ENCODE peak calls at places on chromosomes 16 and 17, in nine cellular contexts. L is AG04449, J is lower leg skin, P is Calu3, N is fibroblast of mammary gland, W is heart right ventricle, V is suprapubic skin, C is endothelial cell, S is stomach. E is an unnamed sample.

GRCh38 chr16:53429221-53429943 is 4.9 kb upstream of the RBL2 start:
- DNase-seq in L (no peak), J (no peak), P (peak), N (peak), W (no peak), V (no peak), C (no peak), S (no peak), E (no peak)

GRCh38 chr17:54903375-54903774 is 2.7 kb downstream of the TOM1L1 start:
- DNase-seq in L (no peak), J (no peak), P (peak), N (peak), W (peak), V (no peak), C (no peak), S (peak), E (no peak)

GRCh38 chr16:29710227-29711219 is 31.5 kb downstream of the QPRT start:
- DNase-seq in L (peak), J (no peak), P (peak), N (peak), W (peak), V (no peak), C (peak), S (no peak), E (no peak)

GRCh38 chr17:55687037-55687436 is 35.6 kb downstream of the TMEM100 start:
- DNase-seq in L (no peak), J (no peak), P (no peak), N (no peak), W (no peak), V (no peak), C (no peak), S (no peak), E (no peak)

GRCh38 chr17:60652484-60653247 is 25.0 kb upstream of the BCAS3 start:
- DNase-seq in L (no peak), J (no peak), P (no peak), N (no peak), W (no peak), V (no peak), C (no peak), S (no peak), E (no peak)

GRCh38 chr17:31329221-31329620 is 7.8 kb upstream of the EVI2A start:
- DNase-seq in L (no peak), J (no peak), P (no peak), N (no peak), W (no peak), V (no peak), C (no peak), S (no peak), E (no peak)

GRCh38 chr16:49856741-49857330 is 924 bp upstream of the ZNF423 start:
- DNase-seq in L (peak), J (peak), P (peak), N (peak), W (peak), V (no peak), C (peak), S (peak), E (peak)

GRCh38 chr16:89191033-89191900 is 9.1 kb downstream of the SLC22A31 start:
- DNase-seq in L (no peak), J (no peak), P (no peak), N (no peak), W (no peak), V (no peak), C (peak), S (no peak), E (no peak)

GRCh38 chr16:4521971-4522623 is 16.5 kb downstream of the CDIP1 start:
- DNase-seq in L (no peak), J (no peak), P (no peak), N (no peak), W (no peak), V (no peak), C (no peak), S (no peak), E (no peak)

GRCh38 chr17:1484060-1484535 is 8.4 kb downstream of the MYO1C start:
- DNase-seq in L (no peak), J (no peak), P (no peak), N (no peak), W (no peak), V (peak), C (no peak), S (no peak), E (no peak)

GRCh38 chr17:77160032-77160876 is 19.5 kb downstream of the SEC14L1 start:
- DNase-seq in L (no peak), J (no peak), P (no peak), N (no peak), W (no peak), V (no peak), C (no peak), S (no peak), E (no peak)

GRCh38 chr17:68587026-68587425 is 14.1 kb downstream of the FAM20A start:
- DNase-seq in L (no peak), J (peak), P (no peak), N (no peak), W (no peak), V (no peak), C (no peak), S (no peak), E (no peak)

GRCh38 chr16:28984091-28984490 is 761 bp upstream of the LAT start:
- DNase-seq in L (no peak), J (no peak), P (no peak), N (no peak), W (no peak), V (no peak), C (no peak), S (no peak), E (no peak)

DNA sequence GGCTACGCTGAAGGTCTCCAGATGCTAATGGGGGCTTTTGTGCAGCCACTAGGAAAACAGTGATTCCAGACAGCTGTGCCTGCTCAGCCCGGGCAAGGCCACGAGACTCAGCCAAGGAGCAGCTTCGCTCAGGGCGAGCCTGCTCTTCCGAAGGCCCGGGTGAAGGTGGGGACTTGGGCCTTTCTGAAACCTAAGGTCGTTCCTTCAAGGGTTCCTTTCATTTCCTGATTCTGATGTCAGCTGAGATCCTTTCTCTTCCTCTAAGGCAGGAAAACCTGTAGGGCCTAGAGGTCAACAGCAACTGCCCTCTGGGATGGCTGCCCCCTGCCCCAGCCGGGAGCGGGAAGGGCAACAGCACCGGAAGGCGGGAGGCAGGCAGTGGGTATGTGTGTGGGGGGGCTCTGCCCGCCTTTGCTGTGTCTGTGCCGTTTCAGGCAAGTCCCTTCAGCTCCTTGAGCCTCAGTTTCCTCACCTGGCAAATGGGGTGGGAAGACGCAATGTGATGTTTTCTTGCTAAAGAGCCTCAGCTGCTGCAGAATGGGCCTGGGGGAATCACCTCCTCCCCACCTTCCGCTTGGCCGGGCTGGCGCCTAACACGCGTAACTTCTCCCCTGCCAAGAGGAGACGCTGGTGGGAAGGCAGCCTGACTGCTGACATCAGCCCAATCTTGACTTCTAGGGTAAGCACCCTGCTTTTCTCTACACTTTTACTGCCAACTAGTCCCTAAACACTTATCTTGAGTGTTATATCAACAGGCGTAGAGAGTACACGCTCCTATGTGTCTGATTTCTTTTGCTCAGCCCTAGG is 32.8 kb downstream of the IRF8 start:
- DNase-seq in L (no peak), J (no peak), P (no peak), N (no peak), W (no peak), V (no peak), C (no peak), S (no peak), E (no peak)
- TF ChIP-seq CTCF in L (no peak), J (no peak), P (no peak), N (no peak), W (no peak), V (no peak), C (no peak), S (no peak), E (no peak)

DNA sequence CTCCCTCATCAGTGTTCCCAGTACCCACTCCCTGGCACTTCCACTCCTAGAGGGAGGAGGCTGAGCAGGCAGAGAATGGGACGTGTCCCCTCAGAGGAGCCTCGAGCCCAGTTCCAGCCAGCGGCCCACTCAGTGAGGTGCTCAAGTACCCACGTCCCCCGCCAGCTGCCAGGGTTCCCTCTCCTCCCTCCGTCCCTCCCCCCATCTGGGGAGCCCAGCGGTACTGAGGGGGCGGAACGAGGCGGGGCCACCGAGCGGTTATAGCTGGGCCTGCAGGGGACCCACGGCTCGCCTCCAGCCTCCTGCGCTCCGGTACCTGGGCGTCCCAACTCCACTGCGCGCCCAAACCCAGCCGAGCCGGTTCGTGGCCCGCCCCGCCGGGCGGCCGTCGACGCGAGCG is at the start of gene NPW:
- DNase-seq in L (no peak), J (no peak), P (peak), N (no peak), W (no peak), V (no peak), C (no peak), S (no peak), E (no peak)
- TF ChIP-seq CTCF in L (no peak), J (no peak), P (no peak), N (no peak), W (no peak), V (no peak), C (no peak), S (no peak), E (no peak)

GRCh38 chr17:81097134-81097942 is 62.4 kb downstream of the BAIAP2 start:
- DNase-seq in L (no peak), J (peak), P (peak), N (peak), W (peak), V (peak), C (peak), S (peak), E (peak)
- TF ChIP-seq CTCF in L (peak), J (no peak), P (peak), N (peak), W (peak), V (peak), C (peak), S (no peak), E (peak)

GRCh38 chr17:4899341-4900230 is at the start of gene C17orf107:
- DNase-seq in L (no peak), J (peak), P (no peak), N (peak), W (peak), V (peak), C (peak), S (peak), E (no peak)
- TF ChIP-seq CTCF in L (no peak), J (no peak), P (no peak), N (no peak), W (no peak), V (no peak), C (no peak), S (no peak), E (no peak)

GRCh38 chr17:42116705-42117396 is 4.3 kb downstream of the KAT2A start:
- DNase-seq in L (no peak), J (peak), P (peak), N (peak), W (peak), V (peak), C (peak), S (peak), E (peak)
- TF ChIP-seq CTCF in L (peak), J (no peak), P (peak), N (peak), W (peak), V (peak), C (peak), S (no peak), E (peak)

GRCh38 chr17:34051046-34051445 is 204.0 kb upstream of the CCL2 start:
- DNase-seq in L (no peak), J (no peak), P (no peak), N (no peak), W (no peak), V (no peak), C (no peak), S (no peak), E (no peak)
- TF ChIP-seq CTCF in L (no peak), J (no peak), P (no peak), N (no peak), W (no peak), V (no peak), C (no peak), S (no peak), E (no peak)